ENCODE peak calls at places on chromosome 21, in ten cellular contexts. E, Q, U, F, C, Y, I, N, K and X are unnamed samples.
A peak's percentile ranks its signal among the peaks of the same experiment; 100 is the strongest.

GRCh38 chr21:27570306-27570868 is 603.5 kb upstream of the ADAMTS5 start:
- DNase-seq in N (no peak), I (peak; percentile 37), U (peak; percentile 83), F (peak; percentile 69), K (peak; percentile 25), E (peak; percentile 87), Q (peak; percentile 8), Y (peak; percentile 90), C (peak; percentile 31), X (peak; percentile 79)

GRCh38 chr21:41366522-41367151 is 4.8 kb downstream of the MX2 start:
- DNase-seq in I (peak; percentile 73), N (no peak), K (peak; percentile 66), Q (peak; percentile 96), F (no peak), C (no peak), E (peak; percentile 6), U (peak; percentile 71), Y (peak; percentile 80), X (peak; percentile 64)

GRCh38 chr21:36699546-36700294 is 805 bp downstream of the SIM2 start:
- DNase-seq in E (no peak), U (no peak), I (no peak), K (no peak), Q (no peak), Y (no peak), N (peak; percentile 56), C (no peak), F (no peak), X (no peak)

GRCh38 chr21:37074546-37074945 is 1.5 kb downstream of the TTC3 start:
- DNase-seq in I (no peak), K (no peak), N (no peak), F (no peak), Y (no peak), C (no peak), Q (no peak), E (no peak), U (no peak), X (no peak)

GRCh38 chr21:30028537-30028936 is 88.7 kb upstream of the GRIK1 start:
- DNase-seq in N (no peak), F (no peak), E (no peak), C (no peak), Y (no peak), Q (no peak), I (no peak), U (no peak), K (no peak), X (no peak)

GRCh38 chr21:33760641-33761103 is 118.4 kb downstream of the ITSN1 start:
- DNase-seq in U (no peak), N (no peak), F (no peak), I (no peak), K (no peak), E (peak; percentile 36), C (no peak), Q (no peak), Y (peak; percentile 79), X (no peak)

GRCh38 chr21:46385846-46386725 is 62.1 kb downstream of the PCNT start:
- DNase-seq in I (no peak), C (no peak), Y (no peak), F (no peak), U (no peak), Q (no peak), E (no peak), N (no peak), K (no peak), X (no peak)

GRCh38 chr21:42321231-42321630 is 6.0 kb upstream of the TFF3 start:
- DNase-seq in E (no peak), F (no peak), U (peak; percentile 35), N (no peak), K (no peak), Y (no peak), C (no peak), Q (no peak), I (no peak), X (no peak)

GRCh38 chr21:44564099-44564498 is 5.5 kb upstream of the KRTAP10-3 start:
- DNase-seq in Q (no peak), U (no peak), C (no peak), I (no peak), Y (no peak), E (no peak), F (no peak), N (no peak), K (no peak), X (no peak)

GRCh38 chr21:44567481-44568171 is 5.9 kb upstream of the KRTAP10-4 start:
- DNase-seq in C (no peak), F (no peak), K (no peak), Q (no peak), E (no peak), U (no peak), Y (no peak), N (no peak), I (no peak), X (no peak)

GRCh38 chr21:44566403-44566802 is 7.1 kb upstream of the KRTAP10-4 start:
- DNase-seq in K (no peak), U (no peak), C (no peak), Y (no peak), Q (no peak), E (no peak), F (no peak), N (no peak), I (no peak), X (no peak)

GRCh38 chr21:44568261-44568660 is 5.3 kb upstream of the KRTAP10-4 start:
- DNase-seq in K (no peak), C (no peak), U (no peak), F (no peak), Y (no peak), Q (no peak), E (no peak), N (no peak), I (no peak), X (no peak)

GRCh38 chr21:44564886-44565598 is 6.4 kb upstream of the KRTAP10-3 start:
- DNase-seq in Q (no peak), I (no peak), C (no peak), N (no peak), E (no peak), U (no peak), K (no peak), F (no peak), Y (no peak), X (no peak)
- H3K27ac ChIP-seq in Q (no peak overlapping the region), I (no peak overlapping the region), C (no peak overlapping the region), N (no peak overlapping the region), E (no peak overlapping the region), U (no peak overlapping the region), K (no peak overlapping the region), F (no peak overlapping the region), Y (no peak overlapping the region), X (no peak overlapping the region)

GRCh38 chr21:45227735-45228134 is 60.0 kb downstream of the POFUT2 start:
- DNase-seq in Q (no peak), E (no peak), K (no peak), Y (no peak), I (no peak), C (no peak), U (no peak), F (no peak), N (no peak), X (no peak)
- H3K27ac ChIP-seq in Q (no peak overlapping the region), E (peak overlapping the region; percentile 68), K (no peak overlapping the region), Y (peak overlapping the region; percentile 8), I (no peak overlapping the region), C (no peak overlapping the region), U (peak overlapping the region; percentile 3), F (no peak overlapping the region), N (no peak overlapping the region), X (no peak overlapping the region)

GRCh38 chr21:25637846-25638245 is 1.2 kb upstream of the JAM2 start:
- DNase-seq in I (no peak), Q (no peak), Y (no peak), C (no peak), U (no peak), K (no peak), E (no peak), N (no peak), F (no peak), X (no peak)

GRCh38 chr21:25639922-25640670 is 1.0 kb downstream of the JAM2 start:
- DNase-seq in Y (peak; percentile 10), Q (no peak), C (no peak), N (no peak), E (no peak), U (peak; percentile 73), K (no peak), I (no peak), F (peak; percentile 25), X (no peak)

GRCh38 chr21:25640671-25641292 is 1.7 kb downstream of the JAM2 start:
- DNase-seq in E (no peak), Y (no peak), I (no peak), K (no peak), F (no peak), U (no peak), N (no peak), C (no peak), Q (no peak), X (no peak)

GRCh38 chr21:25638634-25639166 is 358 bp upstream of the JAM2 start:
- DNase-seq in K (no peak), N (no peak), Q (no peak), C (no peak), Y (peak; percentile 15), U (no peak), F (no peak), E (no peak), I (no peak), X (no peak)

GRCh38 chr21:25639167-25639921 is at the start of gene JAM2:
- DNase-seq in E (no peak), F (peak; percentile 39), I (peak; percentile 39), Y (peak; percentile 39), N (peak; percentile 72), U (peak; percentile 76), Q (no peak), K (no peak), C (no peak), X (no peak)
- H3K27ac ChIP-seq in E (peak within 1 kb of the TSS; percentile 4), F (peak within 1 kb of the TSS; percentile 83), I (peak within 1 kb of the TSS; percentile 62), Y (no peak within 1 kb of the TSS), N (peak within 1 kb of the TSS; percentile 18), U (peak within 1 kb of the TSS; percentile 85), Q (no peak within 1 kb of the TSS), K (peak within 1 kb of the TSS; percentile 93), C (peak within 1 kb of the TSS; percentile 82), X (no peak within 1 kb of the TSS)

DNA sequence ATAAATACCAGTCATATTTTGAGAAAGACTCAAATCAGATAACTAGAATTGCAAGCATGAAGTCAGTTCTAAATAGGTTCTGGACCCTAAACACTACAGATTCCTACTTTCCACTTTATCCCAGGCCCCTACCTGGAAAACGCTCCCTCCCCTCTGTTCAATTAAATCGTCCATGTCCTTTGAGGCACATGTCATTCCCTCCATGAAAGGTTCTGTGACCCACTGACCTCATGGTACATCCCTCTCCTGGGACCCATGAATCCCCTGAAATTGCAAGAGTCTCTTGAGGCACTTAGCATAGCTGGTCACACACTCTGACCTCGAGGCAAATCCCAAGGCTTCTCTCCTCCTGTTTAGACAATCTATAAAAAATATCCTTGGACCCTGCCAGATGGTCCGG is 34.2 kb upstream of the KRTAP19-8 start:
- DNase-seq in C (no peak), E (no peak), Y (no peak), N (no peak), U (no peak), I (no peak), Q (no peak), F (no peak), K (no peak), X (no peak)
- H3K27ac ChIP-seq in C (no peak overlapping the region), E (no peak overlapping the region), Y (no peak overlapping the region), N (no peak overlapping the region), U (no peak overlapping the region), I (no peak overlapping the region), Q (no peak overlapping the region), F (no peak overlapping the region), K (no peak overlapping the region), X (no peak overlapping the region)